ENCODE peak calls at places on chromosomes 3 and 15, in ten cellular contexts. F is endothelial cell of umbilical vein; W is head of caudate nucleus; V is iris pigment epithelial cell; A is fibroblast of the conjunctiva; Q is fibroblast of lung; Z is activated CD8-positive, alpha-beta memory T cell treated with anti-CD3 and anti-CD28 coated beads, Interleukin-2, amount 50 U/mL, for 4 hours; X is retina; G is HCT116; D is left ventricle myocardium inferior. U is an unnamed sample.
A peak's percentile ranks its signal among the peaks of the same experiment; 100 is the strongest.

GRCh38 chr3:52022323-52023100 is 26.8 kb upstream of the RPL29 start:
- DNase-seq in F (no peak), W (no peak), V (no peak), A (no peak), Q (peak; percentile 42), Z (no peak), X (no peak), G (no peak), D (peak; percentile 69), U (no peak)

GRCh38 chr3:161560006-161560637 is 63.5 kb downstream of the OTOL1 start:
- DNase-seq in F (no peak), W (peak; percentile 61), V (peak; percentile 48), A (peak; percentile 47), Q (peak; percentile 38), Z (no peak), X (peak; percentile 76), G (peak; percentile 37), D (peak; percentile 18), U (peak; percentile 69)

GRCh38 chr15:95869920-95870319 is 460.6 kb upstream of the NR2F2 start:
- DNase-seq in F (no peak), W (no peak), V (peak; percentile 34), A (no peak), Q (no peak), Z (no peak), X (peak; percentile 9), G (no peak), D (no peak), U (no peak)

GRCh38 chr3:154421067-154421466 is 8.9 kb downstream of the GPR149 start:
- DNase-seq in F (peak; percentile 4), W (no peak), V (peak; percentile 10), A (no peak), Q (no peak), Z (no peak), X (peak; percentile 16), G (no peak), D (no peak), U (no peak)

GRCh38 chr3:23319913-23320312 is 116.8 kb downstream of the UBE2E2 start:
- DNase-seq in F (no peak), W (no peak), V (no peak), A (no peak), Q (no peak), Z (no peak), X (no peak), G (no peak), D (no peak), U (no peak)

GRCh38 chr3:136838641-136839555 is 20.0 kb downstream of the SLC35G2 start:
- DNase-seq in F (peak; percentile 88), W (no peak), V (peak; percentile 70), A (no peak), Q (peak; percentile 77), Z (no peak), X (no peak), G (no peak), D (no peak), U (peak; percentile 75)

GRCh38 chr15:31147456-31147855 is 45.9 kb upstream of the TRPM1 start:
- DNase-seq in F (no peak), W (no peak), V (no peak), A (no peak), Q (no peak), Z (no peak), X (no peak), G (no peak), D (no peak), U (no peak)

GRCh38 chr3:172021165-172021564 is 18.2 kb upstream of the FNDC3B start:
- DNase-seq in F (no peak), W (no peak), V (no peak), A (no peak), Q (no peak), Z (no peak), X (no peak), G (no peak), D (no peak), U (no peak)

U was measured in G401.